ENCODE peak calls at places on chromosomes 6 and 20, in eight cellular contexts. G, A, B, S, F, U, L and Y are unnamed samples.
A peak's percentile ranks its signal among the peaks of the same experiment; 100 is the strongest.

GRCh38 chr6:18343741-18344140 is 43.4 kb upstream of the RNF144B start:
- ATAC-seq in B (no peak), A (no peak), S (no peak), F (no peak), L (no peak), U (peak; percentile 34), G (no peak), Y (no peak)

GRCh38 chr20:51402201-51402600 is 140.3 kb downstream of the NFATC2 start:
- ATAC-seq in B (no peak), L (no peak), U (no peak), S (no peak), G (no peak), A (no peak), F (no peak), Y (no peak)

GRCh38 chr20:54062812-54063280 is 7.5 kb downstream of the BCAS1 start:
- ATAC-seq in S (peak; percentile 64), G (no peak), L (peak; percentile 76), A (peak; percentile 64), F (peak; percentile 70), U (peak; percentile 42), B (peak; percentile 69), Y (peak; percentile 46)

GRCh38 chr6:57434944-57435343 is 117.5 kb downstream of the PRIM2 start:
- ATAC-seq in B (no peak), U (no peak), F (no peak), S (no peak), L (no peak), G (no peak), A (no peak), Y (no peak)

GRCh38 chr6:32089082-32089828 is 19.9 kb downstream of the TNXB start:
- ATAC-seq in G (no peak), L (no peak), S (peak; percentile 31), A (no peak), U (no peak), B (no peak), F (no peak), Y (no peak)

GRCh38 chr6:13397359-13398080 is 69.2 kb upstream of the TBC1D7 start:
- ATAC-seq in G (no peak), U (peak; percentile 88), L (peak; percentile 20), B (no peak), A (peak; percentile 50), F (no peak), S (no peak), Y (no peak)

GRCh38 chr6:158518196-158519127 is 41.4 kb upstream of the TMEM181 start:
- ATAC-seq in B (peak; percentile 93), A (peak; percentile 94), S (peak; percentile 72), U (peak; percentile 89), L (peak; percentile 91), F (peak; percentile 82), G (no peak), Y (no peak)

GRCh38 chr20:44643596-44644383 is 7.7 kb downstream of the ADA start:
- ATAC-seq in A (peak; percentile 70), U (no peak), S (peak; percentile 32), G (peak; percentile 71), L (no peak), B (peak; percentile 61), F (peak; percentile 46), Y (peak; percentile 71)

GRCh38 chr6:44977406-44977740 is 350.8 kb upstream of the RUNX2 start:
- ATAC-seq in S (no peak), A (no peak), L (no peak), F (no peak), G (no peak), B (no peak), U (peak; percentile 66), Y (no peak)

GRCh38 chr20:44703183-44703925 is 11.8 kb upstream of the CCN5 start:
- ATAC-seq in B (no peak), S (peak; percentile 29), U (no peak), A (no peak), G (peak; percentile 7), L (no peak), F (no peak), Y (peak; percentile 34)

GRCh38 chr20:59082981-59083380 is 40.4 kb upstream of the PRELID3B start:
- ATAC-seq in L (no peak), G (no peak), F (no peak), B (no peak), A (peak; percentile 28), S (no peak), U (no peak), Y (no peak)

GRCh38 chr6:146594495-146594894 is 4.3 kb upstream of the ADGB start:
- ATAC-seq in S (no peak), G (no peak), A (no peak), B (no peak), U (no peak), F (no peak), L (no peak), Y (no peak)

GRCh38 chr6:109237082-109237985 is 142.0 kb downstream of the CEP57L1 start:
- ATAC-seq in A (no peak), U (no peak), S (no peak), F (no peak), G (peak; percentile 41), L (peak; percentile 78), B (no peak), Y (no peak)

GRCh38 chr6:158789115-158789917 is 29.9 kb downstream of the EZR start:
- ATAC-seq in L (no peak), G (no peak), A (no peak), B (no peak), F (no peak), U (peak; percentile 32), S (peak; percentile 36), Y (no peak)

GRCh38 chr6:106445508-106445878 is 85.0 kb downstream of the CRYBG1 start:
- ATAC-seq in U (no peak), F (no peak), S (no peak), B (no peak), G (no peak), A (no peak), L (no peak), Y (no peak)

GRCh38 chr6:127567476-127567875 is 9.5 kb upstream of the C6orf58 start:
- ATAC-seq in A (no peak), B (no peak), G (no peak), S (no peak), U (peak; percentile 21), F (no peak), L (no peak), Y (no peak)
- H3K4me1 ChIP-seq in A (no peaks in the 10 kb centered on the region), B (no peaks in the 10 kb centered on the region), G (no peaks in the 10 kb centered on the region), S (no peaks in the 10 kb centered on the region), U (no peaks in the 10 kb centered on the region), F (no peaks in the 10 kb centered on the region), L (no peaks in the 10 kb centered on the region), Y (no peaks in the 10 kb centered on the region)

DNA sequence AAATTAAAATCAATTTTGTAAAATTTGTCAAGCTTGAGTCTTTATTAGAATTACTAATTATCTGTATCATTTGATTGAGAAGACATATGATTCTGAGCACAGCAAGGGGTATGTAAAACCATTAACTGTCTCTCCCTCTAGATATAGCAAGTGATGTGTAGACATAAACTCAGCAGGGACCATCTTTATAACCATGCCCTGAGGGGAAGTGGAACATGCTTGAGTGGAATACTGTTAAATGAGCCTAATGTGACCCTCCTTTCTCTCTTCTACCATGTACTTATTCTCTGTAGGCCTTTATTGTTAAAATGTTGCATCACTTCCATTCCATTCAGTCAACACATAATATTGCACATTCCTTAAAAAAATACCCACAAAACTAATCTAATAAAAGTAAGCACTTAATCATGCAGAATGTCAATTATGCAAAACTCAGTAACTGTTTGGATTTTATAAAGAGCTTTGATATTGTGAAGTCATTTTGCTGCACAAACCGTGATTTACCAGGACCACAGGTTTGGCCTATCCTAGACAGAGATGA is 896.6 kb upstream of the MANEA start:
- ATAC-seq in A (no peak), U (no peak), L (no peak), G (no peak), F (no peak), B (no peak), S (no peak), Y (no peak)
- TF ChIP-seq POLR2AphosphoS5 in A (no peak), U (no peak), L (no peak), G (no peak), F (no peak), B (no peak), S (no peak), Y (no peak)

GRCh38 chr6:161218222-161218621 is 55.6 kb downstream of the AGPAT4 start:
- ATAC-seq in F (no peak), G (no peak), U (no peak), A (no peak), S (peak; percentile 35), L (no peak), B (no peak), Y (no peak)
- TF ChIP-seq CTCF in F (peak; percentile 31), G (no peak), U (no peak), A (no peak), S (peak; percentile 28), L (no peak), B (peak; percentile 57), Y (no peak)

DNA sequence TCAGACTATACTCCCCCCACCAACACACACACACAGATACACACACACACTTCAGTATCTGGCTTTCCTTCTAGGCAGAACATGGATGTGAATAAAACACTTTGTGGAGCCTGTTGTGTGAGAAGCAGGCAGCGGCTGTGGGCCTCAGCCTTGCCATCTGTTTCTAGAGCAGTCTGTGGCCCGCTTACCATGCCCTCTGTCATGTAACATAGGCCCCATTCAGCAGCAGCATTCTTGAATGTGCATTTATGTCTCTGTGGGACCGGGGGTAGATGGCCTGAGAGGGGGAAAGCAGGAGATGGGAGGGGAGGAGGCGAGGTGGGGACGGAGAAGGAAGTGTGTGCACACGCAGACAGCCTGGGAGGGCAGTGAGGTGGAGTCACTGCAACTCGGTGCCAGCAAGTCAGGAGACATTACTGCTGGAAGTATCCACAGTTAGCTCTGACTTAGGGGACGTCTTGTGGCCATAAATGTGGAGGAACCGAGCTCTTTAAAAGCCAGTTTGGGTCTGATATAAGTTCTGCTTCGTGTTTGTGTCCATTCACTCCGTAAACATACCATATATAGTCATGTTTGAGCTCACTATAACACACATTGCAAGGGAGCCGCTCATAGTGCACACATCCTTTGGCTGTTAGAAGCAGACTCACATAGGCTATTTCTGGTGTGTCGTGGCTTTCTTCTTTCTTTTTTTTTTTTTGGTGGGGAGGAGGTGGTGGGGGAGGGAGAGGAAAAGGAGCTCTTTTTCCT is 38.5 kb downstream of the RREB1 start:
- ATAC-seq in B (peak; percentile 48), L (peak; percentile 38), S (peak; percentile 77), U (peak; percentile 75), F (peak; percentile 36), G (peak; percentile 78), A (no peak), Y (peak; percentile 66)
- H3K4me1 ChIP-seq in B (peaks cover 60% of the 10 kb centered on the region), L (peaks cover 90% of the 10 kb centered on the region), S (peaks cover 100% of the 10 kb centered on the region), U (peaks cover 68% of the 10 kb centered on the region), F (peaks cover 68% of the 10 kb centered on the region), G (peaks cover 52% of the 10 kb centered on the region), A (peaks cover 18% of the 10 kb centered on the region), Y (peaks cover 23% of the 10 kb centered on the region)

DNA sequence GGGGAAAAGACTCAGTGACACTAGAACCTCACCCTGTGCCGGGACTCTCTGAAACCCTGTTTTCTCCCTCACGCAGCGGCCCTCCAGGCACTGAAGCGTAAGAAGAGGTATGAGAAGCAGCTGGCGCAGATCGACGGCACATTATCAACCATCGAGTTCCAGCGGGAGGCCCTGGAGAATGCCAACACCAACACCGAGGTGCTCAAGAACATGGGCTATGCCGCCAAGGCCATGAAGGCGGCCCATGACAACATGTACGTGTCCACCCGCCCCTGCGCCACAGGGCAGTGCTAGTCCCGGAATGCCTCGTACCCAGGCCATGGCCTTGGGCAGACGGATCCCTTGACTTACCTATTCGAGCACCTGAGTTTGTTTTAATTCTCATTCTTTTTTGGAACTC is 37.2 kb downstream of the CHMP4B start:
- ATAC-seq in A (no peak), F (no peak), L (no peak), G (no peak), U (no peak), B (no peak), S (no peak), Y (no peak)
- TF ChIP-seq POLR2AphosphoS5 in A (no peak), F (no peak), L (no peak), G (no peak), U (no peak), B (no peak), S (no peak), Y (no peak)